ENCODE peak calls at places on chromosomes 3 and 15, in seven cellular contexts. E is astrocyte of the cerebellum, K is brain microvascular endothelial cell, I is GM06990, M is uterus, L is cardiac muscle cell, B is HCT116. O is an unnamed sample.
A peak's percentile ranks its signal among the peaks of the same experiment; 100 is the strongest.

GRCh38 chr15:88918738-88919137 is 5.6 kb upstream of the MFGE8 start:
- DNase-seq in K (peak; percentile 95), B (peak; percentile 90), L (no peak), I (no peak), E (peak; percentile 95), M (peak; percentile 78), O (peak; percentile 72)

GRCh38 chr15:54082836-54083492 is 104.7 kb downstream of the UNC13C start:
- DNase-seq in M (no peak), L (peak; percentile 52), K (peak; percentile 2), E (no peak), B (no peak), I (no peak), O (peak; percentile 40)

GRCh38 chr3:159604151-159604581 is 384.5 kb upstream of the IL12A start:
- DNase-seq in L (no peak), E (no peak), M (peak; percentile 16), B (no peak), K (peak; percentile 12), I (no peak), O (no peak)

GRCh38 chr15:73560501-73561117 is 72.6 kb downstream of the NPTN start:
- DNase-seq in M (no peak), I (peak; percentile 20), K (peak; percentile 70), B (peak; percentile 46), L (peak; percentile 71), E (peak; percentile 70), O (peak; percentile 73)

GRCh38 chr3:95272791-95273190 is 1209.9 kb downstream of the NSUN3 start:
- DNase-seq in K (no peak), I (no peak), E (no peak), L (no peak), M (no peak), B (no peak), O (no peak)

GRCh38 chr3:33467786-33468185 is 27.6 kb upstream of the UBP1 start:
- DNase-seq in K (peak; percentile 50), M (no peak), B (no peak), I (no peak), L (no peak), E (no peak), O (no peak)

GRCh38 chr3:126544596-126545281 is 14.0 kb downstream of the C3orf22 start:
- DNase-seq in L (no peak), E (no peak), B (no peak), I (no peak), K (no peak), M (peak; percentile 8), O (no peak)

GRCh38 chr3:44905501-44906159 is 31.2 kb downstream of the TGM4 start:
- DNase-seq in M (no peak), L (no peak), E (no peak), B (no peak), K (no peak), I (no peak), O (no peak)

GRCh38 chr3:13472286-13472685 is 7.8 kb upstream of the HDAC11 start:
- DNase-seq in K (no peak), B (no peak), L (no peak), M (no peak), I (no peak), E (no peak), O (no peak)

GRCh38 chr3:53161345-53161819 is 373 bp downstream of the PRKCD start:
- DNase-seq in K (no peak), I (peak; percentile 60), E (no peak), L (peak; percentile 31), B (no peak), M (peak; percentile 24), O (peak; percentile 50)

GRCh38 chr3:143430582-143430981 is 311.0 kb downstream of the CHST2 start:
- DNase-seq in K (no peak), I (no peak), E (no peak), B (no peak), L (no peak), M (no peak), O (no peak)

GRCh38 chr3:18419232-18419631 is 5.9 kb downstream of the SATB1 start:
- DNase-seq in M (no peak), I (no peak), B (no peak), K (no peak), E (no peak), L (no peak), O (no peak)

GRCh38 chr3:79690072-79690471 is 77.7 kb downstream of the ROBO1 start:
- DNase-seq in M (no peak), K (no peak), E (no peak), B (no peak), I (no peak), L (no peak), O (no peak)

GRCh38 chr3:109559389-109559788 is 222.0 kb upstream of the DPPA4 start:
- DNase-seq in K (no peak), I (no peak), B (no peak), M (no peak), L (no peak), E (no peak), O (no peak)

GRCh38 chr15:65400760-65401606 is 21.8 kb downstream of the IGDCC4 start:
- DNase-seq in M (peak; percentile 43), L (peak; percentile 83), K (peak; percentile 70), E (peak; percentile 78), I (no peak), B (peak; percentile 56), O (peak; percentile 63)

GRCh38 chr3:63911395-63911900 is 735 bp downstream of the SCAANT1 start:
- DNase-seq in E (no peak), M (no peak), K (no peak), L (no peak), B (no peak), I (no peak), O (no peak)

GRCh38 chr3:66425566-66425965 is 75.3 kb downstream of the LRIG1 start:
- DNase-seq in M (no peak), E (no peak), I (no peak), L (no peak), K (no peak), B (no peak), O (no peak)

GRCh38 chr15:66803182-66803729 is 101.2 kb downstream of the SMAD6 start:
- DNase-seq in L (peak; percentile 85), K (peak; percentile 95), I (no peak), B (peak; percentile 86), E (peak; percentile 96), M (peak; percentile 87), O (no peak)

GRCh38 chr15:72796515-72797337 is 13.2 kb upstream of the ADPGK start:
- DNase-seq in B (peak; percentile 15), L (peak; percentile 71), M (no peak), E (no peak), I (peak; percentile 58), K (no peak), O (peak; percentile 36)

GRCh38 chr3:46405301-46406079 is 1.4 kb downstream of the CCR5AS start:
- DNase-seq in E (no peak), I (no peak), M (peak; percentile 21), L (no peak), B (no peak), K (no peak), O (no peak)

GRCh38 chr3:143951351-143951971 is 20.2 kb upstream of the DIPK2A start:
- DNase-seq in E (peak; percentile 16), K (peak; percentile 33), L (peak; percentile 46), B (peak; percentile 26), M (no peak), I (no peak), O (peak; percentile 63)

GRCh38 chr3:24271228-24271627 is 223.4 kb downstream of the THRB start:
- DNase-seq in L (no peak), B (no peak), E (no peak), I (no peak), K (no peak), M (no peak), O (no peak)

GRCh38 chr3:354433-354832 is 157.9 kb downstream of the CHL1 start:
- DNase-seq in E (peak; percentile 28), B (peak; percentile 19), K (peak; percentile 38), I (peak; percentile 26), M (peak; percentile 28), L (peak; percentile 58), O (peak; percentile 73)

GRCh38 chr3:124812291-124813265 is 74.6 kb downstream of the ITGB5 start:
- DNase-seq in L (no peak), K (peak; percentile 93), B (peak; percentile 82), I (no peak), M (peak; percentile 82), E (peak; percentile 96), O (no peak)

GRCh38 chr3:175121225-175121624 is 262.1 kb downstream of the NAALADL2 start:
- DNase-seq in B (peak; percentile 7), L (no peak), I (no peak), K (no peak), M (no peak), E (no peak), O (no peak)
- TF ChIP-seq CTCF in B (peak; percentile 57), L (peak; percentile 20), I (peak; percentile 43), K (peak; percentile 52), M (no peak), E (peak; percentile 37), O (peak; percentile 5)

GRCh38 chr3:185250653-185251052 is 3.2 kb downstream of the EHHADH start:
- DNase-seq in K (no peak), I (no peak), E (no peak), B (no peak), M (no peak), L (no peak), O (no peak)
- H3K4me3 ChIP-seq in K (no peak overlapping the region), I (no peak overlapping the region), E (no peak overlapping the region), B (no peak overlapping the region), M (no peak overlapping the region), L (no peak overlapping the region), O (no peak overlapping the region)

GRCh38 chr3:113535898-113536297 is 3.5 kb downstream of the SIDT1 start:
- DNase-seq in M (no peak), E (no peak), B (no peak), L (no peak), K (no peak), I (no peak), O (peak; percentile 25)
- TF ChIP-seq CTCF in M (no peak), E (peak; percentile 15), B (peak; percentile 35), L (no peak), K (peak; percentile 35), I (peak; percentile 46), O (no peak)

GRCh38 chr3:195445885-195446284 is 3.1 kb upstream of the ACAP2 start:
- DNase-seq in M (no peak), K (no peak), B (no peak), E (no peak), L (no peak), I (no peak), O (no peak)

GRCh38 chr3:195442573-195443390 is at the start of gene ACAP2:
- DNase-seq in K (peak; percentile 99), B (peak; percentile 97), L (peak; percentile 99), E (peak; percentile 99), M (peak; percentile 99), I (peak; percentile 100), O (peak; percentile 100)

GRCh38 chr3:195441476-195441970 is 1.3 kb downstream of the ACAP2 start:
- DNase-seq in B (no peak), L (no peak), E (no peak), M (no peak), I (no peak), K (no peak), O (no peak)

GRCh38 chr3:195441971-195442572 is 748 bp downstream of the ACAP2 start:
- DNase-seq in K (peak; percentile 25), B (no peak), I (peak; percentile 70), M (peak; percentile 32), L (peak; percentile 50), E (no peak), O (peak; percentile 70)

DNA sequence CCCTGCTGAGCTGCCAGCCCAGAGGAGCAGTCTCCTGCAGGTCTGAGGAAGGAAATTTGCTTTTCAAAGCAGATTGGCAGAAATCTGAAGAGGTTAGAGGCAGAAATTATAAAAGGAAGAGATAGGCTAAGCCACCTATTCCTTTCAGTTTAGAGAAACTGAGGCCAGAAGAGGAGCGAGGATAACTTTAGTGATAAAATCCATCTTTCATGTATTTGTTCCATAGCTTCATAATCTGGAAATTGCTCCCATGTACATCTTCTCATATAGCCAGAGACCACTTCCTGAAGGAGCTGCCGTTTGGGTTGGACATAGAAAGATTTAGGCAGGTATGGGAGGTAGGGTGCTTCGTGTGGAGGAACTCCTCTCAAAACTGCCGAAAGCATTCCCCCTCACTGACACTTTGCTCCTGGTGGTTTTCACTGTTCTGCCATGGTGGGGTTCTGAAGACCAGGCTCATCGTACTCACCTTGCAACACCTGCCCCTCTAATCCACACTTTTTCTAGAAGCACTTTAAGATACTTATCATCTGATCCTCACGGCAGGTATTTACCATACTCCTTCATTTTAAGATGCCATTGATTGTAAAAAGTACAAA is 670 bp upstream of the ACAP2 start:
- DNase-seq in I (no peak), E (no peak), B (no peak), K (no peak), M (peak; percentile 17), L (no peak), O (peak; percentile 25)
- H3K4me3 ChIP-seq in I (peak overlapping the region; percentile 64), E (peak overlapping the region; percentile 6), B (peak overlapping the region; percentile 33), K (peak overlapping the region; percentile 16), M (no peak overlapping the region), L (no peak overlapping the region), O (peak overlapping the region; percentile 71)